ENCODE peak calls at places on chromosomes 4 and X, in seven cellular contexts. T, Y, S, C, G, X and M are unnamed samples.

GRCh38 chr4:54073481-54073880 is 9.1 kb upstream of the CHIC2 start:
- DNase-seq in C (no peak), S (peak), X (no peak), Y (no peak), T (no peak), G (peak), M (no peak)

GRCh38 chr4:65502151-65502691 is 168.1 kb downstream of the EPHA5 start:
- DNase-seq in G (peak), X (no peak), S (peak), T (no peak), Y (no peak), C (no peak), M (peak)

GRCh38 chr4:153533387-153533786 is 67.2 kb downstream of the TMEM131L start:
- DNase-seq in X (no peak), S (no peak), G (no peak), C (no peak), T (no peak), Y (no peak), M (no peak)

GRCh38 chr4:96097040-96097607 is 257.2 kb downstream of the PDHA2 start:
- DNase-seq in Y (no peak), T (no peak), X (no peak), S (peak), G (peak), C (no peak), M (no peak)

GRCh38 chrX:147894332-147894870 is 17.3 kb upstream of the FMR1 start:
- DNase-seq in T (no peak), Y (no peak), S (peak), C (no peak), G (peak), X (no peak), M (no peak)

GRCh38 chrX:8906299-8906698 is 105.1 kb upstream of the FAM9A start:
- DNase-seq in S (no peak), X (no peak), G (no peak), T (no peak), Y (no peak), C (no peak), M (no peak)

GRCh38 chrX:150211988-150212387 is 151.1 kb upstream of the MAMLD1 start:
- DNase-seq in T (no peak), Y (no peak), X (no peak), S (no peak), G (no peak), C (no peak), M (no peak)

GRCh38 chr4:13920901-13921300 is 293.4 kb upstream of the BOD1L1 start:
- DNase-seq in S (peak), T (peak), C (no peak), Y (peak), G (peak), X (peak), M (no peak)

GRCh38 chrX:46573331-46573895 is at the start of gene CHST7:
- DNase-seq in Y (peak), S (peak), G (peak), X (peak), C (peak), T (peak), M (no peak)

GRCh38 chrX:130606415-130606814 is 204.6 kb downstream of the RBMX2 start:
- DNase-seq in S (no peak), X (no peak), C (no peak), Y (no peak), G (no peak), T (no peak), M (no peak)

GRCh38 chr4:183249854-183250253 is 70.2 kb downstream of the CLDN22 start:
- DNase-seq in Y (no peak), C (no peak), T (no peak), S (peak), G (peak), X (no peak), M (no peak)

GRCh38 chr4:186699881-186700397 is 23.7 kb downstream of the FAT1 start:
- DNase-seq in Y (no peak), C (no peak), T (no peak), G (no peak), X (peak), S (no peak), M (no peak)

GRCh38 chrX:109936114-109936513 is 66.8 kb upstream of the TMEM164 start:
- DNase-seq in Y (no peak), G (peak), C (no peak), T (no peak), X (no peak), S (peak), M (no peak)

GRCh38 chr4:186624951-186625350 is 69.6 kb upstream of the MTNR1A start:
- DNase-seq in T (no peak), X (no peak), C (no peak), G (peak), S (peak), Y (no peak), M (no peak)

GRCh38 chr4:25253072-25253447 is 19.2 kb downstream of the PI4K2B start:
- DNase-seq in T (no peak), S (no peak), G (no peak), X (no peak), Y (no peak), C (no peak), M (no peak)

GRCh38 chr4:56684320-56684719 is 3.2 kb upstream of the HOPX start:
- DNase-seq in X (no peak), S (peak), C (no peak), T (no peak), G (peak), Y (no peak), M (no peak)

DNA sequence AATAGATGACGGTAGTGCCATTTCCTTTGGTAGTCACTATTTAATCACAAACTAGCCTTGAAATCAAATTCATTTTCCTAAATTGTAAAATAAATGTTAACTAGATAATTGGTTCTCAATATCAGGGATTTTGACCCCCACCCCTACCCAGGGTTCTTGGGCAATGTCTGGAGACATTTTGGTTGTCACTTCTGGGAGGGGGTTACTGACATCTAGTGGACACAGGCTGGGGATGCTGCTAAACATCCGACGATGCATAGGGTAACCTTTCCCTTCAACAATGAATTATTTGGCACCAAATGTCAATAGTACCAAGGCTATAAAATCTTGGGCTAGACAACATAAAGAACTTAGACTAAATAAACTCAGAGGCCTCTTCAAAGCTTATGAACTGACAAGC is 285.8 kb upstream of the TRPC5 start:
- DNase-seq in G (no peak), C (no peak), T (no peak), X (no peak), S (no peak), Y (no peak), M (no peak)
- TF ChIP-seq CTCF in G (no peak), C (peak), T (no peak), X (no peak), S (no peak), Y (no peak), M (peak)

GRCh38 chr4:150978738-150979575 is 36.1 kb downstream of the LRBA start:
- DNase-seq in T (no peak), X (no peak), G (no peak), C (no peak), Y (no peak), S (no peak), M (peak)

GRCh38 chr4:150974750-150975149 is 40.3 kb downstream of the LRBA start:
- DNase-seq in Y (no peak), C (no peak), X (no peak), S (no peak), T (no peak), G (no peak), M (no peak)

GRCh38 chr4:150974251-150974640 is 40.8 kb downstream of the LRBA start:
- DNase-seq in Y (no peak), X (no peak), C (no peak), T (no peak), G (no peak), S (no peak), M (no peak)

GRCh38 chr4:150973626-150974250 is 41.3 kb downstream of the LRBA start:
- DNase-seq in S (no peak), Y (no peak), G (no peak), T (no peak), X (no peak), C (no peak), M (peak)

DNA sequence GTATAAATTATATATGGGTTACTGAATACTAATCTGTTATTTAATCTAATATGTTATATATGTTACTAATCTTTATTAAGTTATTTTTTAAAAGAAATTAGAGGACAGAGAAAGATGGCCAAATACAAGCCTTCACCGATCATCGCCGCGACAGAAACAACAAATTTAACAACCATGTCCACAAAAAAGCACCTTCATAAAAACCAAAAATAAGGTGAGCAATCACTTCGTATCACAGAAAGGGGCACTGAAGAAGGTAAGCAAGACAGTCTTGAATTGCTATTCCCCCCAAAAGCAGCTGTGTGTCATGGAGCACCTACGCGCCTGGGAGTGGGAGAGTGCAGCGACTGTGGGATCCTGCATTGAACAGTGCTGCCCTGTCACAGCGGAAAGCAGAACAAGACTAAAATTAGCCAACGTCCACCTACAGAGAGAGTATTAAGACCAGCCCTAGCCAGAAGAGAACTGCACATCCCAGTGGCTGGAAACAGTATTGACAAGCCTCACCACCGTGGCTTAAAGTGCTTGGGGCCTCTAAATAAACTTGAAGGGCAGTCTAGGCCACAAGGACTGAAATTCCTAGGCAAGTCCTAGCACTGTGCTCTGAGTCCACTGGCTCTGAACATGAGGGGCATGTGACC is 38.5 kb downstream of the LRBA start:
- DNase-seq in G (no peak), C (no peak), T (no peak), S (no peak), Y (no peak), X (no peak), M (no peak)
- TF ChIP-seq CTCF in G (no peak), C (no peak), T (no peak), S (no peak), Y (no peak), X (no peak), M (no peak)

GRCh38 chr4:157514711-157515110 is 294.2 kb downstream of the GRIA2 start:
- DNase-seq in S (no peak), Y (no peak), T (no peak), G (no peak), X (no peak), C (peak), M (no peak)
- TF ChIP-seq CTCF in S (no peak), Y (no peak), T (no peak), G (peak), X (no peak), C (peak), M (peak)

GRCh38 chrX:10725071-10725470 is 104.7 kb upstream of the MID1 start:
- DNase-seq in G (no peak), S (no peak), Y (no peak), C (no peak), T (no peak), X (no peak), M (no peak)
- TF ChIP-seq CTCF in G (peak), S (peak), Y (no peak), C (peak), T (no peak), X (no peak), M (no peak)

DNA sequence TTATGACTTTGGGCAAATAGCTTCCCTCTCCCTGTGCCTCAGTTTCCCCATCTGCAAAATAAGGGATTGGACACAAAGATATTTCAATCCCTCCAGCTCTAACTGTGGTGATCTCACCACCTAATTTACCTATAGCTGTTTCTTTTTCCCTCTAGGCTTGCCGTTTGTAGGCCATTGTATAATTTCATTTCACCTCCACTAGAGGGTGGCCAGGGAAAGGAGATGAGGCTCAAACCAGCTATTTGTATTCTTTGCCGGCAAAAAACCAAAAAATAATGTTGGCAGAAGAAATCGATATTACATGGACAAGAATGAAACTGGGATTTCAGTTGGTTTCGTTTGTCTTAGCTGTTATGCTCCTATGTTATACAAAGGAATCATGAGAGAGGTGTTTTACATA is 36.1 kb upstream of the DOCK11 start:
- DNase-seq in G (peak), X (no peak), C (no peak), S (peak), T (no peak), Y (no peak), M (no peak)
- TF ChIP-seq CTCF in G (peak), X (no peak), C (peak), S (peak), T (peak), Y (peak), M (peak)

GRCh38 chr4:129968778-129969177 is 872.8 kb downstream of the C4orf33 start:
- DNase-seq in X (no peak), T (no peak), S (no peak), G (no peak), Y (no peak), C (no peak), M (no peak)
- TF ChIP-seq CTCF in X (no peak), T (no peak), S (no peak), G (no peak), Y (no peak), C (no peak), M (no peak)

DNA sequence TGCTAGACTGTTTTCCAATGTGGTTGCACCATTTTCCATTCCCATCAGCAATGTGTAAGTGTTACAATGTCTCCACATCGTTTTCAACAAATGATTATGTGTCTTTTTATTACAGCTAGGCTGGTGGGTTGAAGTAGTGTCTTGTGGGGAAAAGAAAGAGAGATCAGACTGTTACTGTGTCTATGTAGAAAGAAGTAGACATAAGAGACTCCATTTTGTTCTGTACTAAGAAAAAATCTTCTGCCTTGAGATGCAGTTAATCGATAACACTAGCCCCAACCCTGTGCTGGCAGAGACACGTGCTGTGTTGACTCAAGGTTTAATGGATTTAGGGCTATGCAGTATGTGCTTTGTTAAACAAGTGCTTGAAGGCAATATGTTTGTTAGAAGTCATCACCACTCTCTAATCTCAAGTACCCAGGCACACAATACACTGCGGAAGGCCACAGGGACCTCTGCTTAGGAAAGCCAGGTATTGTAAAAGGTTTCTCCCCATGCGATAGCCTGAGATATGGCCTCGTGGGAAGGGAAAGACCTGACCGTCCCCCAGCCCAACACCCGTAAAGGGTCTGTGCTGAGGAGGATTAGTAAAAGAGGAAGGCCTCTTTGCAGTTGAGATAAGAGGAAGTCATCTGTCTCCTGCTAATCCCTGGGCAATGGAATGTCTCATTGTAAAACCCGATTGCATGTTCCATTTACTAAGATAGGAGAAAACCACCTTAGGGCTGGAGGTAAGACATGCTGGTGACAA is 23.0 kb upstream of the UGT2B15 start:
- DNase-seq in S (no peak), T (no peak), X (no peak), C (no peak), Y (no peak), G (no peak), M (no peak)
- TF ChIP-seq CTCF in S (no peak), T (no peak), X (no peak), C (no peak), Y (no peak), G (no peak), M (no peak)

GRCh38 chrX:79530310-79531108 is 163.4 kb upstream of the ITM2A start:
- DNase-seq in T (no peak), G (no peak), Y (no peak), S (no peak), X (no peak), C (no peak), M (no peak)

DNA sequence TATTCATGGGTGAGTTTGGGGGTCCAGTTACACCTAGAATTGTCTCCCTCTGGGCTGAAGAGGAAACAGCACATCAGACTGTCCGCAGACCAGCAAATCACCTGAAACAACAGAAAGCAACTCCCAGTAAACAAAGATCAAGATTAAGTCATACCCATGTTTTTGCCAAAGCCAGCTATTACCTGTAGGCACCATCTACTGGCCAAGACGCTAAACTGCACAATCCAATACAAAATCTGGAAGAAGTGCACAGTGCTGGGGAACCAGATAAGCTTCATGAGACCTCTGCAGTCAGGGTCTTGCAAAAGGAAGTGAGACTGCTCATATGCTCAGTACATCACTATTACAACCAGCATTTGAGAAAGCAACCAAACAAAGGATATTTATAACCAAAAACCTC is 157.5 kb upstream of the ITM2A start:
- DNase-seq in G (no peak), X (no peak), T (no peak), S (no peak), C (no peak), Y (no peak), M (peak)
- TF ChIP-seq CTCF in G (no peak), X (no peak), T (no peak), S (no peak), C (no peak), Y (no peak), M (peak)